ENCODE peak calls at places on chromosomes 6 and 20, in six cellular contexts. G is adipocyte; S is fibroblast of pulmonary artery; L is CD8-positive, alpha-beta memory T cell; Y is KG1; X is left ventricle myocardium inferior. V is an unnamed sample.

GRCh38 chr20:59630526-59630925 is 26.2 kb downstream of the PHACTR3 start:
- DNase-seq in G (no peak), S (no peak), L (no peak), Y (no peak), X (no peak), V (no peak)

GRCh38 chr6:132023490-132023889 is 72.3 kb upstream of the CCN2 start:
- DNase-seq in G (no peak), S (peak; percentile 8), L (no peak), Y (no peak), X (no peak), V (no peak)

GRCh38 chr6:163263196-163263595 is 151.3 kb upstream of the QKI start:
- DNase-seq in G (no peak), S (peak; percentile 29), L (no peak), Y (no peak), X (peak; percentile 43), V (no peak)

GRCh38 chr6:169800668-169801395 is 49.4 kb downstream of the ERMARD start:
- DNase-seq in G (peak; percentile 49), S (peak; percentile 47), L (no peak), Y (no peak), X (no peak), V (no peak)

GRCh38 chr6:43149260-43149659 is 21.8 kb upstream of the SRF start:
- DNase-seq in G (peak; percentile 37), S (no peak), L (no peak), Y (no peak), X (no peak), V (no peak)

GRCh38 chr6:9225441-9225871 is 790.1 kb upstream of the SLC35B3 start:
- DNase-seq in G (peak; percentile 92), S (peak; percentile 57), L (no peak), Y (no peak), X (no peak), V (no peak)

GRCh38 chr6:55449219-55449618 is 122.0 kb downstream of the GFRAL start:
- DNase-seq in G (no peak), S (no peak), L (no peak), Y (no peak), X (no peak), V (no peak)

GRCh38 chr6:153140299-153140698 is 9.2 kb upstream of the RGS17 start:
- DNase-seq in G (no peak), S (no peak), L (no peak), Y (no peak), X (no peak), V (no peak)

GRCh38 chr6:157985378-157986155 is 3.9 kb downstream of the SYNJ2 start:
- DNase-seq in G (peak; percentile 72), S (no peak), L (no peak), Y (no peak), X (no peak), V (no peak)

GRCh38 chr6:158835616-158836221 is 16.6 kb upstream of the EZR start:
- DNase-seq in G (no peak), S (peak; percentile 77), L (no peak), Y (no peak), X (peak; percentile 73), V (no peak)

GRCh38 chr6:166515072-166515810 is 71.2 kb downstream of the RAMACL start:
- DNase-seq in G (peak; percentile 80), S (peak; percentile 73), L (no peak), Y (no peak), X (no peak), V (no peak)

GRCh38 chr6:73452107-73452461 is at the start of gene CGAS:
- DNase-seq in G (peak; percentile 75), S (peak; percentile 66), L (peak; percentile 68), Y (peak; percentile 79), X (peak; percentile 80), V (peak; percentile 64)

GRCh38 chr6:84582997-84583396 is 181.4 kb downstream of the TBX18 start:
- DNase-seq in G (no peak), S (no peak), L (no peak), Y (no peak), X (no peak), V (no peak)

GRCh38 chr6:108518714-108519576 is 41.8 kb upstream of the FOXO3 start:
- DNase-seq in G (peak; percentile 33), S (peak; percentile 43), L (no peak), Y (no peak), X (no peak), V (no peak)

GRCh38 chr6:105900120-105900937 is 185.8 kb upstream of the PRDM1 start:
- DNase-seq in G (peak; percentile 89), S (peak; percentile 3), L (no peak), Y (no peak), X (no peak), V (no peak)

GRCh38 chr6:3773696-3774298 is 22.3 kb upstream of the PXDC1 start:
- DNase-seq in G (peak; percentile 89), S (peak; percentile 77), L (no peak), Y (no peak), X (peak; percentile 38), V (no peak)

GRCh38 chr20:50029697-50030428 is 47.1 kb downstream of the SNAI1 start:
- DNase-seq in G (peak; percentile 84), S (peak; percentile 98), L (no peak), Y (no peak), X (no peak), V (no peak)

GRCh38 chr6:134295953-134296553 is 21.9 kb downstream of the SGK1 start:
- DNase-seq in G (peak; percentile 87), S (peak; percentile 100), L (no peak), Y (no peak), X (no peak), V (peak; percentile 40)

GRCh38 chr6:116783852-116784251 is 18.3 kb upstream of the FAM162B start:
- DNase-seq in G (no peak), S (no peak), L (no peak), Y (no peak), X (no peak), V (no peak)

V was measured in GM12864.